ENCODE peak calls at places on chromosome 14, in eight cellular contexts. O, H, S, W, I, D, R and N are unnamed samples.

GRCh38 chr14:74836251-74836957 is 39.5 kb downstream of the PROX2 start:
- DNase-seq in S (no peak), O (no peak), I (no peak), W (no peak), H (no peak), D (no peak), R (no peak), N (no peak)

GRCh38 chr14:57533214-57533613 is 39.6 kb upstream of the CCDC198 start:
- DNase-seq in D (no peak), O (no peak), H (no peak), R (peak; percentile 49), W (no peak), I (no peak), S (no peak), N (no peak)

GRCh38 chr14:92748259-92749016 is at the start of gene LGMN:
- DNase-seq in D (peak; percentile 98), H (peak; percentile 88), R (peak; percentile 97), S (peak; percentile 95), O (peak; percentile 70), I (peak; percentile 88), W (peak; percentile 85), N (peak; percentile 98)

GRCh38 chr14:89855961-89856360 is 98.6 kb downstream of the EFCAB11 start:
- DNase-seq in W (no peak), I (no peak), H (peak; percentile 68), R (no peak), O (no peak), D (no peak), S (no peak), N (no peak)

GRCh38 chr14:50059773-50060629 is 56.4 kb downstream of the VCPKMT start:
- DNase-seq in W (no peak), H (no peak), S (no peak), R (peak; percentile 16), I (no peak), O (no peak), D (no peak), N (no peak)

GRCh38 chr14:75399819-75400678 is 27.8 kb upstream of the JDP2 start:
- DNase-seq in W (no peak), O (peak; percentile 51), I (no peak), D (peak; percentile 96), S (peak; percentile 92), H (peak; percentile 86), R (peak; percentile 34), N (peak; percentile 89)

GRCh38 chr14:29643415-29644206 is 284.0 kb downstream of the PRKD1 start:
- DNase-seq in O (no peak), S (no peak), R (peak; percentile 14), D (no peak), H (peak; percentile 16), W (no peak), I (no peak), N (no peak)

GRCh38 chr14:68986926-68987652 is 8.0 kb upstream of the ACTN1 start:
- DNase-seq in O (no peak), S (no peak), D (no peak), W (no peak), R (no peak), H (peak; percentile 43), I (no peak), N (no peak)

GRCh38 chr14:20719777-20720176 is 25.9 kb upstream of the EDDM3A start:
- DNase-seq in S (peak; percentile 54), W (no peak), I (no peak), H (peak; percentile 9), R (no peak), D (no peak), O (no peak), N (no peak)

GRCh38 chr14:104749111-104749649 is 3.8 kb upstream of the SIVA1 start:
- DNase-seq in H (peak; percentile 68), I (no peak), D (peak; percentile 88), O (no peak), W (no peak), R (peak; percentile 49), S (no peak), N (peak; percentile 30)

GRCh38 chr14:91892918-91893527 is 25.7 kb upstream of the TC2N start:
- DNase-seq in W (no peak), D (no peak), R (peak; percentile 61), H (no peak), S (no peak), O (no peak), I (peak; percentile 19), N (no peak)

GRCh38 chr14:89308232-89308959 is 108.6 kb downstream of the FOXN3 start:
- DNase-seq in S (no peak), W (no peak), I (no peak), O (no peak), H (no peak), R (no peak), D (no peak), N (no peak)

GRCh38 chr14:55454264-55455151 is 14.1 kb upstream of the TBPL2 start:
- DNase-seq in W (no peak), R (peak; percentile 13), D (no peak), I (no peak), O (no peak), H (peak; percentile 71), S (no peak), N (peak; percentile 36)

GRCh38 chr14:71169861-71170260 is 262.6 kb downstream of the PCNX1 start:
- DNase-seq in R (no peak), W (no peak), S (no peak), H (no peak), O (no peak), D (no peak), I (no peak), N (no peak)

GRCh38 chr14:21300892-21301291 is 21.0 kb downstream of the RPGRIP1 start:
- DNase-seq in I (peak; percentile 6), R (peak; percentile 40), S (no peak), O (no peak), D (no peak), W (peak; percentile 51), H (no peak), N (peak; percentile 70)

GRCh38 chr14:72801381-72801812 is 92.5 kb downstream of the DPF3 start:
- DNase-seq in D (no peak), O (no peak), H (peak; percentile 97), S (no peak), R (no peak), I (no peak), W (no peak), N (no peak)

GRCh38 chr14:72800296-72800695 is 93.6 kb downstream of the DPF3 start:
- DNase-seq in W (no peak), D (no peak), I (no peak), H (no peak), O (no peak), S (no peak), R (no peak), N (no peak)

GRCh38 chr14:72793154-72793725 is 100.7 kb downstream of the DPF3 start:
- DNase-seq in D (no peak), S (no peak), H (no peak), O (no peak), R (no peak), W (no peak), I (no peak), N (no peak)

GRCh38 chr14:72800848-72801370 is 93.0 kb downstream of the DPF3 start:
- DNase-seq in S (no peak), H (no peak), I (no peak), W (no peak), R (no peak), D (no peak), O (no peak), N (no peak)

GRCh38 chr14:72796935-72797334 is 97.0 kb downstream of the DPF3 start:
- DNase-seq in O (no peak), R (peak; percentile 43), D (no peak), I (no peak), S (no peak), W (no peak), H (no peak), N (no peak)
- H3K4me1 ChIP-seq in O (no peaks in the 10 kb centered on the region), R (peaks cover 2% of the 10 kb centered on the region), D (peaks cover 55% of the 10 kb centered on the region), I (peaks cover 4% of the 10 kb centered on the region), S (no peaks in the 10 kb centered on the region), W (no peaks in the 10 kb centered on the region), H (peaks cover 14% of the 10 kb centered on the region), N (peaks cover 9% of the 10 kb centered on the region)

DNA sequence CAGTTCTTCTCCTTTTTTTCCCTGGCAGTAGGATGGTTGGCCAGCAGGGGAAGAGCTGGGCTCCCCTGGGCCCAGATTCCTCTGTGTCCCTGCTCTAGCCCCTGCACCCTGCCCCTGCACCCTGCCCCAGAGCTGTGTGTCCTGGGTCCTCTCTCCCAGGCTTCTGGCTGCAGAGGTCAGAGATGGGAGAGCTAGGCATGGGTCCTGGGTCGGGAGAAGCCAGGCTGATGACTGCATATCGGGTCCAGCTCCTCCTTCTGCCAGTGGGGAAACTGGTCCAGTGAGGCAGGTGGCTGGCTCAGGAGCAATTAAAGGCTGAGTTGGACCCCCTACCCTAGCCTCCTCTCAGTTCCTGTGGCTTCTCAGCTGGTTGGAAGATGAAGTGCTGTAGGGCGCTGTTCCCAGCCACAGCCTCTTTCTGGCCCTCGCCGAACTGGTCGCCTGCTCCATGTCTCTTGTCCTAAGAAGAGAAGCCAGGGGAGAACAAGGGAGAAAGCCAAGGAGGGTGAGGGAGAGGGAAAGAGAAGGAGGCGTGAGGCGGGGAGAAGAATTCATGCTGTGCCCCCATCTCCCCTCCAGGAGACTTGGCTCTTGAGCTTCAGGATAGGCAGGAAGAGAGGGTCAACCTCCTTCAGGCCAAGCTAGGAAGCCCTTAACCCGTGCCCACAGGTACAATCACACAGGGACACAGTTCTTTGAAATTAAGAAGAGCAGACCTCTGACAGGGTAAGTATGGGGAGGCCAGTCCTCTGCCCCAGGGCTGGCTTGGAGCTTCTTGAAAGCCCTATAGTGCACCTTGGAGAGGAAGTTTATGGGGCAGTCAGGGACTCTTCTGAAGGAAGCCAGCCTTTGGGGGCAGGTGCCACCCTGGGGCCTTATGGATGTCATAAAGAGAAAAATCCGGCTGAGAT is 9.5 kb downstream of the VASH1 start:
- DNase-seq in I (no peak), D (no peak), H (no peak), O (no peak), R (no peak), W (no peak), S (peak; percentile 23), N (peak; percentile 19)
- H3K27ac ChIP-seq in I (no peak overlapping the region), D (no peak overlapping the region), H (no peak overlapping the region), O (peak overlapping the region; percentile 86), R (no peak overlapping the region), W (no peak overlapping the region), S (peak overlapping the region; percentile 28), N (peak overlapping the region; percentile 87)

GRCh38 chr14:99225804-99226203 is 46.2 kb downstream of the BCL11B start:
- DNase-seq in O (no peak), R (no peak), S (no peak), W (no peak), H (no peak), D (no peak), I (no peak), N (no peak)
- H3K4me1 ChIP-seq in O (no peaks in the 10 kb centered on the region), R (peaks cover 5% of the 10 kb centered on the region), S (no peaks in the 10 kb centered on the region), W (peaks cover 100% of the 10 kb centered on the region), H (no peaks in the 10 kb centered on the region), D (no peaks in the 10 kb centered on the region), I (peaks cover 92% of the 10 kb centered on the region), N (no peaks in the 10 kb centered on the region)

DNA sequence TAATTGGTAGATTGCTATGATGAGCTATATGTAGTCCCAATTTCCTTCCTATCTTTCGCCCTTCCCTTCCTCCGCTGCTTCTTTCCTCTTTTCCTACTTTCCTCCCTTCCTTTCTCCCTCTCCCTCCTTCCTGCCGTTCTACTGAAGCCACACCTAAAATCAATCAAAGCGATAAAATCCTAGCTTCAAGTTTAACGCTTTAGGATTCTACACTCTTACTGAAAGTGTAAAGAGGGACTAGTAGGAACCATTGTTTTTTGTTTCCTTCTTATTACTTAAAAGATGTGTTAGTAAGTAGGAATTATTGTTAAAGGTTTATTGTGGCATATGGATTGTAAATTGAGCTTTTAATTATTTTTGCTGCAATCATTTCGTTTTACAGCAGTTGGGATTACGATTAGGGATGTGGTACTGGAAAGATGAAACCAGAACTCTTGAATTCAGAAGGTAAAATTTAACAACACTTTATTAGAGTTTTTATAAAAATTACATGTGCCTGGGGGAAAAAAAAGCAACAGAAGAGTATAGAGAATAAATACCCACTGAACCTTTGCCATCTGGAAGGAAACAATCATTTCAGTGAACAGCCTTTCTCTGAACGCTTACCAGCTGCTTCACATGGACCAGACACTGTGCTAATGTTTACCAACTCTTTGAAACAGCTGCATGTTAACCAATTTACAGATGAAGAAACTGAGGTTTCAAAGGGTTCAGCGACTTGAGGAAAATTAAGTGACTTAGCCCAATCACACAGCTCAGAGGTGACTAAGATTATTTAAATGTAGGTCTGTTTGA is 975 bp downstream of the PPP1R36 start:
- DNase-seq in I (no peak), R (no peak), O (no peak), D (no peak), W (no peak), S (no peak), H (no peak), N (no peak)
- H3K27ac ChIP-seq in I (no peak overlapping the region), R (no peak overlapping the region), O (peak overlapping the region; percentile 73), D (no peak overlapping the region), W (no peak overlapping the region), S (no peak overlapping the region), H (no peak overlapping the region), N (no peak overlapping the region)